ENCODE peak calls at places on chromosomes 13 and 19, in seven cellular contexts. S is K562, K is HepG2, D is H1, N is GM12878, M is HCT116, X is SK-N-SH. R is an unnamed sample.

GRCh38 chr13:23570099-23570926 is at the start of gene TNFRSF19:
- DNase-seq in S (peak), K (peak), D (no peak), N (no peak), M (no peak), X (peak), R (no peak)

GRCh38 chr19:17488593-17489391 is 18.5 kb downstream of the SLC27A1 start:
- DNase-seq in S (peak), K (peak), D (peak), N (no peak), M (peak), X (peak), R (no peak)

GRCh38 chr13:48819889-48820288 is 155.8 kb upstream of the FNDC3A start:
- DNase-seq in S (no peak), K (no peak), D (no peak), N (no peak), M (no peak), X (no peak), R (no peak)

GRCh38 chr13:26051231-26052135 is at the start of gene SHISA2:
- DNase-seq in S (no peak), K (no peak), D (peak), N (no peak), M (no peak), X (peak), R (peak)

GRCh38 chr19:6056801-6057650 is 53.3 kb downstream of the RFX2 start:
- DNase-seq in S (peak), K (peak), D (no peak), N (no peak), M (no peak), X (no peak), R (no peak)

GRCh38 chr19:34155686-34156085 is 16.6 kb upstream of the LSM14A start:
- DNase-seq in S (no peak), K (no peak), D (no peak), N (no peak), M (no peak), X (no peak), R (no peak)

GRCh38 chr13:59856281-59856810 is 307.4 kb downstream of the DIAPH3 start:
- DNase-seq in S (no peak), K (no peak), D (no peak), N (no peak), M (no peak), X (no peak), R (no peak)

GRCh38 chr13:33636955-33637670 is 180.8 kb upstream of the RFC3 start:
- DNase-seq in S (no peak), K (no peak), D (no peak), N (no peak), M (no peak), X (no peak), R (no peak)

GRCh38 chr13:80204642-80205041 is 136.3 kb downstream of the SPRY2 start:
- DNase-seq in S (no peak), K (no peak), D (no peak), N (no peak), M (no peak), X (no peak), R (no peak)

DNA sequence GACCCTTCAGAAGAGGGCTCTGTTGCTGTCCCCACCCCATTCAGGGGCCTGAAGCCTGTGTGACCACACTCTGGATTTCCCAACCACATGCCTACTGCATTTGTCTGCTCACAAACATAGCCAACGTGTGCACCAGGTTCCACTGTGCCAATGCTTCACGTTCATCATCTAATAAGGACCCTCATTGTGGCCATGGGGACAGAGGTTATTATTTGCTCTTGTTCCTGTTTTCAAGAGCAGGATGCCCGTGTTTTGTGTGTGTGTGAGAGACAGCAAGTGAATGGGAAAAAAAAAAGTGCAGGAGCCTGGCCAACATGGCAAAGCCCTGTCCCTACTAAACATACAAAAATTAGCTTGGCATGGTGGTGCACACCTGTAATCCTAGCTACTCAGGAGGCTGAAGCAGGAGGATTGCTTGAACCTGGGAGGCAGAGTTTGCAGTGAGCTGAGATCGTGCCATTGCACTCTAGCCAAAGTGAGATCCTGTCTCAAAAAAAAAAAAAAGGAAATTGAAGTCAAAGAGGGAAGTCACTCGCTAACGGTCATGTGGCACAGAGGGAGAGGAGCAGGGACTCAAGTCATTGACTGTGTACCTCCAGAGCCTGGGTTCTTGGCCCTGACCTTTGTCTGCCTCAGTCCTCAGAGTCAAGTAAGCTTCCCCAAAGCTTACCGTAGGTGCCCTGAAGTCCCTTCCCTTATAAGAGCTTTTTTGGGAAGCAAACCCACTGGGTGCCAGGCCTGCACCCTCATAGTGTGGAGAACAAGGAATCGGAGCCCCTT is 6.9 kb downstream of the B3GNT8 start:
- DNase-seq in S (no peak), K (no peak), D (no peak), N (no peak), M (no peak), X (no peak), R (no peak)
- TF ChIP-seq JUND in S (no peak), K (no peak), D (no peak), N (no peak), M (no peak), X (no peak), R (no peak)

GRCh38 chr19:45919678-45920077 is 5.1 kb upstream of the NANOS2 start:
- DNase-seq in S (no peak), K (no peak), D (no peak), N (no peak), M (no peak), X (no peak), R (no peak)
- TF ChIP-seq JUND in S (no peak), K (no peak), D (no peak), N (no peak), M (no peak), X (no peak), R (no peak)

DNA sequence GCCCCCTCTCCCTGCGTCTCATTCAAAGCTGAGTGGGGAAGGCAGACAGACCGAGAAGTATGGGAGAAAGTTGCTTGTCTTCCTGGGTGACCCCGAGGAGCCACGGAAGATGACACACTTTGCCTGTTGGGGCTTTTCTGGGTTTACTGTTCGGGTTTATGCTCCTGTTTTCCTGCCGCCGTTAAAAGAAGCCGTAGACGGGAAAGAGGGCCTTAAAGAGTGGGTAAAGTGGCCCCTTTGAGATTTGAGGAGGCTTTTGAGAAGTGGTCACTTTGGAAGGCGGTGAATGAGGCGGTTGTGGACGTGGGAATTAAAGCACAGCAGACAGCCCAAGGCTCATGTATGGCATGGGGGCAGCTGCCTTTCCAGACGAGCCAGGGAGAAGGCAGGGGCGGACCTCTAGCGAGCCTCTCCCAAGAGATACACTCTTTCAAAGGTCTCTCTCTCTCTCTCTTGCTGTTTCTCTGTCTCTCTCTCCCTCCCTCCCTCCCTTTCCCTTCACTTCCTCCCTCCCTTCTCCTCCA is 493 bp upstream of the LHFPL6 start:
- DNase-seq in S (no peak), K (no peak), D (peak), N (no peak), M (no peak), X (peak), R (no peak)
- TF ChIP-seq JUND in S (no peak), K (no peak), D (no peak), N (no peak), M (no peak), X (no peak), R (no peak)

DNA sequence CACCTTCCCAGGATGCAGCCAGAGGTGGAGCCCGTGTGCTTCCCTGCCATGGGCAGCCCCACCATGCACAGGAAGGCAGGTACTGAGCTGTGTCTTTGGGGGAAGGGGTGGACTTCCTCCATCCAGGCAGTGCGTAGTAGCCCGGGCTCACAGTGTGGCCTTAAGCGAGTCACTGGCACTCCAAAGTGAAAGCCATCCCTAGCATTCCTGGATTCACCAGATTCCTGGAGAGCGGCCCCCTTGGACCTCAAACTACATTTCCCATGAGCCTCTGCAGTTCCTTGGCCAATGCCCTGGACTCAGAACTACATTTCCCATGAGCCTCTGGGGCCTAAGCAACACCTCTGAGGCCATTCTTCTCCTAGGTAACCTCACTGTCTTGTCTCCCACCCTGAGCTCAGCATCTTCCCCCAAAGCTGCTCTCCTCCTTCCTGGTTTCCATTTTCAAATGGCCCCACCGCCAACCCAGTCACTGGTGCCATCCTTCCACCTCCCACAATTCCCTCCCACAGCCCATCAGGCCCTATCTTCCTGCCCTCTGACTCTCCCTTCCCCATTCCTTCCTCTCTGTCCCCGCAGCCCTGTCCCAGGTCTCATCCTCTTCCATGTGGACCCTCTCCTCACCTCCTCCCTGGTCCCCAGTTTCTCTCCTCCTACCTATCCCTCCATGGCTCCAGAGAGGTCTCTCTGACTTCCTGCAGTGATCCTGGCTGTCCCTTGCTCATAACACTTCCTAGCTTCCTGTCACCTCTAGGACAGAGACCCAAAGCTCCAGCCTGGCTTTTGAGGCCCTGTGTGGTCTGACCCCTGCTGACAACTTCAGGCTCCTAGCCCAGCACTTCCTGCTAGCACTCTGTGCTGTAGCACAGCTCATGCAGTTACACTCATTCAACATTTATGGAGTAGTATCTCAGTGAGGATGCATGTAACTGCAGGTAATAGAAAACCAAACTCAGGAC is at the start of gene C19orf81:
- DNase-seq in S (peak), K (no peak), D (peak), N (no peak), M (peak), X (peak), R (peak)
- TF ChIP-seq JUND in S (no peak), K (no peak), D (no peak), N (no peak), M (no peak), X (no peak), R (no peak)

GRCh38 chr19:3907626-3908265 is 25.1 kb upstream of the NMRK2 start:
- DNase-seq in S (peak), K (no peak), D (no peak), N (no peak), M (no peak), X (no peak), R (no peak)
- TF ChIP-seq JUND in S (no peak), K (no peak), D (no peak), N (no peak), M (no peak), X (no peak), R (no peak)

GRCh38 chr19:45121827-45122345 is 28.9 kb downstream of the PPP1R37 start:
- DNase-seq in S (no peak), K (no peak), D (no peak), N (peak), M (no peak), X (no peak), R (peak)

GRCh38 chr19:45122832-45123231 is 29.9 kb downstream of the PPP1R37 start:
- DNase-seq in S (no peak), K (no peak), D (no peak), N (no peak), M (no peak), X (no peak), R (no peak)

GRCh38 chr19:45125360-45125759 is 32.4 kb downstream of the PPP1R37 start:
- DNase-seq in S (no peak), K (no peak), D (no peak), N (no peak), M (no peak), X (no peak), R (no peak)

GRCh38 chr19:45124021-45124420 is 31.0 kb downstream of the PPP1R37 start:
- DNase-seq in S (no peak), K (no peak), D (no peak), N (no peak), M (no peak), X (no peak), R (no peak)

GRCh38 chr19:45123440-45123850 is 30.5 kb downstream of the PPP1R37 start:
- DNase-seq in S (no peak), K (no peak), D (no peak), N (no peak), M (no peak), X (no peak), R (peak)
- TF ChIP-seq JUND in S (no peak), K (no peak), D (no peak), N (no peak), M (no peak), X (no peak), R (peak)

GRCh38 chr19:55158423-55158822 is 891 bp upstream of the TNNI3 start:
- DNase-seq in S (no peak), K (no peak), D (no peak), N (no peak), M (no peak), X (no peak), R (no peak)
- TF ChIP-seq JUND in S (no peak), K (no peak), D (no peak), N (no peak), M (no peak), X (no peak), R (no peak)

GRCh38 chr13:98484289-98485219 is 92.4 kb downstream of the STK24 start:
- DNase-seq in S (peak), K (peak), D (peak), N (no peak), M (peak), X (no peak), R (peak)
- TF ChIP-seq JUND in S (peak), K (no peak), D (peak), N (no peak), M (no peak), X (peak), R (no peak)

R was measured in T47D.